ENCODE peak calls at places on chromosomes 2 and 18, in ten cellular contexts. A is GM23338; V is naive thymus-derived CD4-positive, alpha-beta T cell; U is neural progenitor cell; B is endodermal cell; J is right cardiac atrium; D is CD4-positive, alpha-beta T cell; N is heart left ventricle; S is epithelial cell of prostate; H is IMR-90. L is an unnamed sample.

GRCh38 chr2:239904496-239904895 is 120.6 kb downstream of the NDUFA10 start:
- DNase-seq in D (no peak), B (no peak), U (no peak), H (no peak), S (no peak), J (no peak), A (no peak), N (no peak), V (no peak), L (no peak)

GRCh38 chr2:8853406-8853805 is 16.0 kb upstream of the KIDINS220 start:
- DNase-seq in U (no peak), H (no peak), N (no peak), J (no peak), A (no peak), V (no peak), D (no peak), B (no peak), S (no peak), L (no peak)

GRCh38 chr2:240465765-240466578 is 30.5 kb downstream of the GPC1 start:
- DNase-seq in V (no peak), U (no peak), D (no peak), N (peak; percentile 41), S (no peak), A (no peak), B (peak; percentile 34), H (no peak), J (peak; percentile 13), L (no peak)

GRCh38 chr2:102703748-102704147 is 58.1 kb upstream of the TMEM182 start:
- DNase-seq in S (no peak), H (peak; percentile 5), V (no peak), J (no peak), B (peak; percentile 50), U (peak; percentile 31), D (no peak), N (no peak), A (peak; percentile 60), L (no peak)

GRCh38 chr2:133448195-133448594 is 120.1 kb downstream of the NCKAP5 start:
- DNase-seq in A (no peak), J (no peak), U (no peak), S (no peak), V (no peak), N (no peak), H (no peak), D (no peak), B (no peak), L (no peak)

GRCh38 chr2:222864296-222864695 is 3.5 kb downstream of the ACSL3 start:
- DNase-seq in D (no peak), N (peak; percentile 49), V (no peak), B (peak; percentile 77), S (no peak), J (no peak), U (peak; percentile 42), H (peak; percentile 84), A (peak; percentile 83), L (no peak)

GRCh38 chr2:200847268-200847667 is 17.2 kb downstream of the CLK1 start:
- DNase-seq in A (no peak), J (no peak), H (no peak), N (no peak), B (no peak), V (no peak), U (no peak), D (no peak), S (no peak), L (no peak)

GRCh38 chr2:111950241-111950640 is 51.8 kb downstream of the MERTK start:
- DNase-seq in N (no peak), H (no peak), D (no peak), B (no peak), J (no peak), S (no peak), U (no peak), A (no peak), V (no peak), L (no peak)

GRCh38 chr18:10120622-10121021 is 206.8 kb downstream of the VAPA start:
- DNase-seq in V (no peak), J (no peak), S (no peak), A (no peak), U (no peak), H (no peak), D (no peak), N (no peak), B (no peak), L (no peak)

GRCh38 chr18:10124071-10124470 is 210.3 kb downstream of the VAPA start:
- DNase-seq in B (no peak), U (no peak), H (no peak), S (no peak), N (no peak), A (no peak), J (no peak), D (no peak), V (no peak), L (no peak)

GRCh38 chr18:10123006-10123950 is 209.5 kb downstream of the VAPA start:
- DNase-seq in V (no peak), U (no peak), A (no peak), S (peak; percentile 22), H (no peak), D (no peak), J (no peak), B (no peak), N (no peak), L (no peak)

GRCh38 chr18:10121028-10121427 is 207.2 kb downstream of the VAPA start:
- DNase-seq in U (no peak), J (no peak), H (peak; percentile 37), S (no peak), B (no peak), D (no peak), V (no peak), N (no peak), A (no peak), L (no peak)

GRCh38 chr18:10122116-10122515 is 208.3 kb downstream of the VAPA start:
- DNase-seq in A (no peak), N (no peak), H (peak; percentile 86), U (no peak), S (peak; percentile 41), V (no peak), J (no peak), B (no peak), D (no peak), L (no peak)
- H3K27ac ChIP-seq in A (no peak overlapping the region), N (peak overlapping the region; percentile 72), H (peak overlapping the region; percentile 76), U (no peak overlapping the region), S (no peak overlapping the region), V (no peak overlapping the region), J (peak overlapping the region; percentile 14), B (peak overlapping the region; percentile 6), D (no peak overlapping the region), L (no peak overlapping the region)

GRCh38 chr2:70362661-70363060 is 60.8 kb upstream of the FAM136A start:
- DNase-seq in U (no peak), A (no peak), D (no peak), H (no peak), V (no peak), J (no peak), N (no peak), S (no peak), B (no peak), L (no peak)

GRCh38 chr2:70360661-70361316 is 58.9 kb upstream of the FAM136A start:
- DNase-seq in H (no peak), N (no peak), U (no peak), S (no peak), B (no peak), A (no peak), J (no peak), V (no peak), D (no peak), L (no peak)

GRCh38 chr2:70354264-70354949 is 52.5 kb upstream of the FAM136A start:
- DNase-seq in H (peak; percentile 16), S (no peak), B (no peak), V (no peak), U (no peak), J (no peak), D (no peak), N (no peak), A (no peak), L (no peak)

GRCh38 chr2:70357076-70358071 is 55.5 kb upstream of the FAM136A start:
- DNase-seq in B (no peak), N (no peak), U (no peak), D (no peak), S (no peak), V (no peak), A (peak; percentile 46), H (no peak), J (no peak), L (no peak)
- H3K27ac ChIP-seq in B (no peak overlapping the region), N (no peak overlapping the region), U (no peak overlapping the region), D (no peak overlapping the region), S (peak overlapping the region; percentile 73), V (no peak overlapping the region), A (no peak overlapping the region), H (no peak overlapping the region), J (no peak overlapping the region), L (no peak overlapping the region)

GRCh38 chr2:144152817-144153271 is 367.1 kb downstream of the ZEB2 start:
- DNase-seq in B (peak; percentile 46), S (no peak), N (no peak), U (peak; percentile 11), D (no peak), J (no peak), V (no peak), H (peak; percentile 82), A (peak; percentile 28), L (no peak)

GRCh38 chr2:144159264-144159663 is 360.7 kb downstream of the ZEB2 start:
- DNase-seq in A (peak; percentile 5), D (no peak), B (no peak), J (no peak), H (no peak), N (no peak), U (no peak), V (no peak), S (no peak), L (no peak)

GRCh38 chr2:144154205-144154604 is 365.7 kb downstream of the ZEB2 start:
- DNase-seq in B (no peak), S (no peak), V (no peak), D (no peak), H (no peak), N (no peak), A (no peak), J (no peak), U (no peak), L (no peak)

GRCh38 chr2:144161061-144161460 is 358.9 kb downstream of the ZEB2 start:
- DNase-seq in J (no peak), V (no peak), H (no peak), U (no peak), B (no peak), A (no peak), D (no peak), N (no peak), S (no peak), L (no peak)

GRCh38 chr2:144156736-144157645 is 362.9 kb downstream of the ZEB2 start:
- DNase-seq in A (peak; percentile 40), V (no peak), B (no peak), H (no peak), D (no peak), N (no peak), U (no peak), S (no peak), J (no peak), L (no peak)
- H3K27ac ChIP-seq in A (no peak overlapping the region), V (no peak overlapping the region), B (no peak overlapping the region), H (no peak overlapping the region), D (no peak overlapping the region), N (no peak overlapping the region), U (no peak overlapping the region), S (no peak overlapping the region), J (no peak overlapping the region), L (no peak overlapping the region)

GRCh38 chr2:46181789-46182530 is 115.2 kb upstream of the EPAS1 start:
- DNase-seq in S (no peak), B (no peak), D (no peak), N (peak; percentile 71), J (no peak), V (no peak), H (no peak), A (no peak), U (no peak), L (no peak)

GRCh38 chr2:46180189-46180588 is 117.0 kb upstream of the EPAS1 start:
- DNase-seq in S (no peak), N (no peak), A (no peak), H (no peak), J (no peak), V (no peak), U (no peak), B (no peak), D (no peak), L (no peak)

GRCh38 chr2:46181306-46181705 is 115.9 kb upstream of the EPAS1 start:
- DNase-seq in S (no peak), N (no peak), H (no peak), D (no peak), U (no peak), A (no peak), V (no peak), J (no peak), B (no peak), L (no peak)

GRCh38 chr2:46177461-46178089 is 119.6 kb upstream of the EPAS1 start:
- DNase-seq in J (no peak), V (no peak), N (no peak), B (no peak), H (peak; percentile 75), U (no peak), A (no peak), D (no peak), S (no peak), L (no peak)

GRCh38 chr2:46179037-46179621 is 118.1 kb upstream of the EPAS1 start:
- DNase-seq in B (peak; percentile 60), J (peak; percentile 82), V (peak; percentile 79), A (no peak), S (no peak), D (peak; percentile 23), U (no peak), H (peak; percentile 99), N (peak; percentile 83), L (peak; percentile 22)
- H3K27ac ChIP-seq in B (no peak overlapping the region), J (peak overlapping the region; percentile 92), V (no peak overlapping the region), A (no peak overlapping the region), S (peak overlapping the region; percentile 27), D (no peak overlapping the region), U (no peak overlapping the region), H (peak overlapping the region; percentile 98), N (peak overlapping the region; percentile 82), L (no peak overlapping the region)